ENCODE peak calls at places on chromosome 19, in four cellular contexts. U, F, I and C are unnamed samples.

GRCh38 chr19:1736916-1737315 is 16.4 kb upstream of the ONECUT3 start:
- DNase-seq in F (no peak), I (no peak), U (no peak), C (no peak)

GRCh38 chr19:47210689-47211316 is 20.2 kb downstream of the BBC3 start:
- DNase-seq in I (peak; percentile 73), F (peak; percentile 85), U (peak; percentile 76), C (peak; percentile 90)

GRCh38 chr19:23784274-23784673 is 25.6 kb upstream of the ZNF681 start:
- DNase-seq in U (no peak), I (no peak), F (no peak), C (no peak)

GRCh38 chr19:10968527-10969081 is 7.8 kb downstream of the SMARCA4 start:
- DNase-seq in I (no peak), F (no peak), U (peak; percentile 47), C (no peak)

GRCh38 chr19:18663940-18664530 is 19.4 kb upstream of the CRTC1 start:
- DNase-seq in F (no peak), I (no peak), U (no peak), C (no peak)

GRCh38 chr19:45117167-45117594 is 24.2 kb downstream of the PPP1R37 start:
- DNase-seq in I (peak; percentile 38), F (no peak), U (no peak), C (peak; percentile 26)

GRCh38 chr19:1955171-1956142 is 14.5 kb downstream of the CSNK1G2 start:
- DNase-seq in I (no peak), U (no peak), F (no peak), C (no peak)

GRCh38 chr19:13262450-13262849 is 112.2 kb downstream of the IER2 start:
- DNase-seq in F (peak; percentile 67), I (no peak), U (peak; percentile 47), C (peak; percentile 74)

GRCh38 chr19:17289489-17289888 is 7.8 kb downstream of the ANKLE1 start:
- DNase-seq in I (peak; percentile 43), F (peak; percentile 82), U (peak; percentile 81), C (peak; percentile 95)

GRCh38 chr19:1259873-1260748 is 9.0 kb upstream of the CIRBP start:
- DNase-seq in U (peak; percentile 51), F (peak; percentile 44), I (no peak), C (no peak)